ENCODE peak calls at places on chromosomes 6 and 20, in nine cellular contexts. X is HCT116; Y is COR-L47; M is RPMI7951; S is posterior cingulate gyrus; W is NCI-H1092 treated with DMSO at 0.1 percent for 48 hours; J is stimulated activated CD4-positive, alpha-beta T cell treated with anti-CD3 and anti-CD28 coated beads, Interleukin-4, amount 100 ng/mL, for 48 hours; O is Right ventricle myocardium superior; Z is activated gamma-delta T cell treated with Interleukin-2 at 50 U/mL for 16 hours. D is an unnamed sample.

GRCh38 chr6:35583893-35584688 is 71.4 kb upstream of the TULP1 start:
- DNase-seq in X (peak), Y (peak), M (peak), S (no peak), W (peak), J (peak), O (no peak), Z (peak), D (peak)

GRCh38 chr6:159578629-159579028 is 114.4 kb downstream of the SOD2 start:
- DNase-seq in X (no peak), Y (no peak), M (peak), S (no peak), W (no peak), J (no peak), O (no peak), Z (no peak), D (no peak)

GRCh38 chr6:16319813-16320532 is 81.6 kb downstream of the GMPR start:
- DNase-seq in X (peak), Y (no peak), M (peak), S (peak), W (peak), J (peak), O (peak), Z (peak), D (peak)

GRCh38 chr6:34159844-34160243 is 14.0 kb upstream of the GRM4 start:
- DNase-seq in X (no peak), Y (no peak), M (no peak), S (no peak), W (no peak), J (no peak), O (no peak), Z (no peak), D (no peak)

GRCh38 chr6:80939936-80940335 is 812.5 kb downstream of the TENT5A start:
- DNase-seq in X (no peak), Y (no peak), M (no peak), S (no peak), W (no peak), J (no peak), O (no peak), Z (no peak), D (no peak)

GRCh38 chr6:38860041-38860440 is 144.9 kb downstream of the DNAH8 start:
- DNase-seq in X (no peak), Y (no peak), M (no peak), S (no peak), W (no peak), J (no peak), O (no peak), Z (no peak), D (no peak)

GRCh38 chr6:144493035-144493910 is 208.1 kb downstream of the UTRN start:
- DNase-seq in X (no peak), Y (no peak), M (peak), S (no peak), W (no peak), J (no peak), O (no peak), Z (no peak), D (peak)

GRCh38 chr6:3351105-3351676 is 92.4 kb downstream of the PSMG4 start:
- DNase-seq in X (no peak), Y (no peak), M (peak), S (no peak), W (peak), J (no peak), O (no peak), Z (no peak), D (no peak)

GRCh38 chr20:35941620-35942019 is 12.7 kb downstream of the SCAND1 start:
- DNase-seq in X (no peak), Y (no peak), M (no peak), S (no peak), W (no peak), J (no peak), O (no peak), Z (no peak), D (no peak)

GRCh38 chr20:17568972-17569471 is 853 bp upstream of the DSTN start:
- DNase-seq in X (peak), Y (peak), M (peak), S (peak), W (peak), J (peak), O (peak), Z (no peak), D (peak)

GRCh38 chr20:50682947-50683530 is 8.3 kb downstream of the RIPOR3 start:
- DNase-seq in X (no peak), Y (no peak), M (no peak), S (no peak), W (no peak), J (no peak), O (no peak), Z (no peak), D (no peak)

GRCh38 chr6:168165373-168165772 is 86.4 kb upstream of the FRMD1 start:
- DNase-seq in X (no peak), Y (no peak), M (no peak), S (no peak), W (no peak), J (no peak), O (no peak), Z (no peak), D (no peak)

GRCh38 chr6:786946-787763 is 94.2 kb upstream of the EXOC2 start:
- DNase-seq in X (peak), Y (peak), M (peak), S (no peak), W (no peak), J (no peak), O (no peak), Z (no peak), D (peak)

GRCh38 chr6:159252955-159253508 is 83.8 kb downstream of the FNDC1 start:
- DNase-seq in X (peak), Y (peak), M (peak), S (no peak), W (peak), J (no peak), O (no peak), Z (no peak), D (peak)

GRCh38 chr6:111854683-111855082 is 18.6 kb downstream of the FYN start:
- DNase-seq in X (no peak), Y (no peak), M (no peak), S (no peak), W (no peak), J (no peak), O (no peak), Z (no peak), D (no peak)

GRCh38 chr6:170067257-170067656 is 223.6 kb downstream of the DLL1 start:
- DNase-seq in X (no peak), Y (no peak), M (peak), S (no peak), W (no peak), J (no peak), O (peak), Z (no peak), D (no peak)

GRCh38 chr6:138656278-138656803 is 117.2 kb upstream of the CCDC28A start:
- DNase-seq in X (no peak), Y (no peak), M (peak), S (no peak), W (peak), J (no peak), O (no peak), Z (no peak), D (no peak)

D was measured in PC-3.